ENCODE peak calls at places on chromosomes 11 and 22, in eight cellular contexts. B, J, H, F, C, L, Q and Y are unnamed samples.

GRCh38 chr11:45145421-45146071 is 893 bp upstream of the PRDM11 start:
- DNase-seq in B (peak), J (peak), H (no peak), F (no peak), C (no peak), L (peak), Q (peak), Y (no peak)

GRCh38 chr11:6817668-6818067 is 18.2 kb upstream of the OR6A2 start:
- DNase-seq in B (no peak), J (no peak), H (no peak), F (no peak), C (no peak), L (no peak), Q (no peak), Y (no peak)

GRCh38 chr11:2484576-2485125 is 39.8 kb downstream of the KCNQ1 start:
- DNase-seq in B (no peak), J (no peak), H (no peak), F (no peak), C (no peak), L (no peak), Q (no peak), Y (no peak)

GRCh38 chr22:48592931-48593330 is 1234.7 kb downstream of the BRD1 start:
- DNase-seq in B (no peak), J (no peak), H (no peak), F (no peak), C (no peak), L (no peak), Q (no peak), Y (no peak)

GRCh38 chr11:114511538-114511937 is 48.1 kb downstream of the NXPE1 start:
- DNase-seq in B (no peak), J (no peak), H (no peak), F (no peak), C (no peak), L (no peak), Q (no peak), Y (no peak)

GRCh38 chr22:49567894-49568750 is 259.6 kb downstream of the BRD1 start:
- DNase-seq in B (peak), J (no peak), H (no peak), F (no peak), C (no peak), L (no peak), Q (no peak), Y (no peak)

GRCh38 chr11:422249-422656 is 7.5 kb upstream of the SIGIRR start:
- DNase-seq in B (no peak), J (no peak), H (no peak), F (no peak), C (no peak), L (no peak), Q (no peak), Y (no peak)

GRCh38 chr11:7220636-7221035 is 31.1 kb upstream of the SYT9 start:
- DNase-seq in B (no peak), J (no peak), H (no peak), F (no peak), C (no peak), L (no peak), Q (no peak), Y (no peak)

GRCh38 chr11:12017243-12017678 is 8.8 kb upstream of the DKK3 start:
- DNase-seq in B (no peak), J (peak), H (no peak), F (no peak), C (no peak), L (peak), Q (peak), Y (no peak)

GRCh38 chr11:69234740-69235710 is 58.9 kb upstream of the MYEOV start:
- DNase-seq in B (peak), J (no peak), H (no peak), F (no peak), C (no peak), L (no peak), Q (no peak), Y (no peak)

GRCh38 chr11:396948-397548 is 3.0 kb downstream of the PKP3 start:
- DNase-seq in B (no peak), J (peak), H (no peak), F (no peak), C (no peak), L (peak), Q (peak), Y (no peak)

GRCh38 chr11:128394436-128395089 is 192.8 kb downstream of the ETS1 start:
- DNase-seq in B (no peak), J (peak), H (no peak), F (no peak), C (no peak), L (peak), Q (peak), Y (no peak)

GRCh38 chr11:102637731-102638130 is 12.6 kb upstream of the MMP20 start:
- DNase-seq in B (no peak), J (peak), H (no peak), F (no peak), C (no peak), L (no peak), Q (no peak), Y (no peak)

GRCh38 chr11:46341454-46341853 is 5.8 kb upstream of the DGKZ start:
- DNase-seq in B (no peak), J (no peak), H (no peak), F (no peak), C (no peak), L (no peak), Q (no peak), Y (no peak)

GRCh38 chr11:12909866-12910265 is 99.2 kb upstream of the RASSF10 start:
- DNase-seq in B (no peak), J (no peak), H (no peak), F (no peak), C (no peak), L (peak), Q (peak), Y (no peak)

GRCh38 chr11:3147257-3147619 is 17.9 kb downstream of the OSBPL5 start:
- DNase-seq in B (no peak), J (no peak), H (no peak), F (no peak), C (no peak), L (peak), Q (peak), Y (no peak)

GRCh38 chr11:102882389-102883024 is 7.7 kb upstream of the MMP12 start:
- DNase-seq in B (no peak), J (no peak), H (no peak), F (no peak), C (no peak), L (peak), Q (peak), Y (no peak)

GRCh38 chr11:47869548-47870393 is 21.6 kb upstream of the NUP160 start:
- DNase-seq in B (no peak), J (no peak), H (no peak), F (no peak), C (no peak), L (peak), Q (no peak), Y (no peak)

GRCh38 chr11:103935219-103935618 is 101.2 kb upstream of the DDI1 start:
- DNase-seq in B (no peak), J (no peak), H (no peak), F (no peak), C (no peak), L (no peak), Q (no peak), Y (no peak)

GRCh38 chr22:40898850-40899357 is 37.0 kb upstream of the DNAJB7 start:
- DNase-seq in B (no peak), J (peak), H (peak), F (no peak), C (no peak), L (peak), Q (peak), Y (no peak)

GRCh38 chr11:129905402-129905801 is 10.0 kb upstream of the NFRKB start:
- DNase-seq in B (no peak), J (no peak), H (no peak), F (no peak), C (no peak), L (no peak), Q (no peak), Y (no peak)

GRCh38 chr11:77071671-77072605 is 5.2 kb downstream of the CAPN5 start:
- DNase-seq in B (peak), J (no peak), H (no peak), F (no peak), C (no peak), L (peak), Q (peak), Y (no peak)

GRCh38 chr22:31244943-31245451 is 32.9 kb downstream of the LIMK2 start:
- DNase-seq in B (no peak), J (no peak), H (no peak), F (no peak), C (no peak), L (no peak), Q (no peak), Y (no peak)

GRCh38 chr22:27207907-27208306 is 550.5 kb downstream of the MIAT start:
- DNase-seq in B (no peak), J (no peak), H (no peak), F (no peak), C (no peak), L (peak), Q (peak), Y (no peak)

GRCh38 chr11:45182902-45183301 is 36.5 kb downstream of the PRDM11 start:
- DNase-seq in B (no peak), J (peak), H (no peak), F (no peak), C (no peak), L (peak), Q (peak), Y (no peak)

GRCh38 chr11:2844116-2844515 is 41.5 kb downstream of the CDKN1C start:
- DNase-seq in B (no peak), J (no peak), H (no peak), F (no peak), C (no peak), L (no peak), Q (no peak), Y (no peak)

GRCh38 chr11:35116762-35117588 is 22.0 kb upstream of the CD44 start:
- DNase-seq in B (no peak), J (peak), H (peak), F (no peak), C (no peak), L (peak), Q (peak), Y (no peak)

GRCh38 chr11:20097319-20098221 is 62.7 kb downstream of the DBX1 start:
- DNase-seq in B (no peak), J (peak), H (peak), F (no peak), C (no peak), L (peak), Q (peak), Y (no peak)

GRCh38 chr22:49753961-49754673 is 73.6 kb downstream of the BRD1 start:
- DNase-seq in B (no peak), J (no peak), H (no peak), F (no peak), C (no peak), L (no peak), Q (no peak), Y (no peak)

GRCh38 chr11:109641549-109641948 is 219.6 kb downstream of the C11orf87 start:
- DNase-seq in B (no peak), J (peak), H (peak), F (peak), C (no peak), L (peak), Q (peak), Y (peak)

GRCh38 chr22:34950480-34950879 is 115.5 kb upstream of the ISX start:
- DNase-seq in B (no peak), J (no peak), H (no peak), F (no peak), C (no peak), L (peak), Q (no peak), Y (no peak)

GRCh38 chr11:106159846-106160245 is 82.4 kb downstream of the AASDHPPT start:
- DNase-seq in B (no peak), J (peak), H (no peak), F (no peak), C (no peak), L (peak), Q (peak), Y (no peak)

GRCh38 chr22:46610345-46610744 is 9.8 kb upstream of the GRAMD4 start:
- DNase-seq in B (no peak), J (no peak), H (no peak), F (no peak), C (no peak), L (no peak), Q (no peak), Y (no peak)

GRCh38 chr11:31816467-31817053 is 5.4 kb upstream of the PAX6 start:
- DNase-seq in B (no peak), J (no peak), H (no peak), F (no peak), C (no peak), L (no peak), Q (no peak), Y (no peak)

GRCh38 chr11:64920124-64920523 is 3.1 kb upstream of the ATG2A start:
- DNase-seq in B (no peak), J (no peak), H (no peak), F (no peak), C (no peak), L (no peak), Q (no peak), Y (no peak)

GRCh38 chr11:110710520-110711381 is 1.5 kb downstream of the ARHGAP20 start:
- DNase-seq in B (peak), J (peak), H (no peak), F (peak), C (no peak), L (no peak), Q (peak), Y (peak)

GRCh38 chr11:86477495-86478155 is 102.9 kb downstream of the CCDC81 start:
- DNase-seq in B (no peak), J (peak), H (no peak), F (no peak), C (no peak), L (no peak), Q (peak), Y (no peak)

GRCh38 chr11:62882428-62882742 is 1.7 kb downstream of the SLC3A2 start:
- DNase-seq in B (no peak), J (no peak), H (no peak), F (no peak), C (no peak), L (no peak), Q (no peak), Y (no peak)

GRCh38 chr11:62881579-62882427 is 1.1 kb downstream of the SLC3A2 start:
- DNase-seq in B (peak), J (peak), H (peak), F (peak), C (peak), L (peak), Q (peak), Y (peak)

GRCh38 chr11:62880231-62880802 is 379 bp upstream of the SLC3A2 start:
- DNase-seq in B (no peak), J (peak), H (no peak), F (no peak), C (no peak), L (peak), Q (peak), Y (peak)

GRCh38 chr11:62879554-62879953 is 1.1 kb upstream of the SLC3A2 start:
- DNase-seq in B (no peak), J (peak), H (no peak), F (no peak), C (no peak), L (no peak), Q (peak), Y (no peak)

DNA sequence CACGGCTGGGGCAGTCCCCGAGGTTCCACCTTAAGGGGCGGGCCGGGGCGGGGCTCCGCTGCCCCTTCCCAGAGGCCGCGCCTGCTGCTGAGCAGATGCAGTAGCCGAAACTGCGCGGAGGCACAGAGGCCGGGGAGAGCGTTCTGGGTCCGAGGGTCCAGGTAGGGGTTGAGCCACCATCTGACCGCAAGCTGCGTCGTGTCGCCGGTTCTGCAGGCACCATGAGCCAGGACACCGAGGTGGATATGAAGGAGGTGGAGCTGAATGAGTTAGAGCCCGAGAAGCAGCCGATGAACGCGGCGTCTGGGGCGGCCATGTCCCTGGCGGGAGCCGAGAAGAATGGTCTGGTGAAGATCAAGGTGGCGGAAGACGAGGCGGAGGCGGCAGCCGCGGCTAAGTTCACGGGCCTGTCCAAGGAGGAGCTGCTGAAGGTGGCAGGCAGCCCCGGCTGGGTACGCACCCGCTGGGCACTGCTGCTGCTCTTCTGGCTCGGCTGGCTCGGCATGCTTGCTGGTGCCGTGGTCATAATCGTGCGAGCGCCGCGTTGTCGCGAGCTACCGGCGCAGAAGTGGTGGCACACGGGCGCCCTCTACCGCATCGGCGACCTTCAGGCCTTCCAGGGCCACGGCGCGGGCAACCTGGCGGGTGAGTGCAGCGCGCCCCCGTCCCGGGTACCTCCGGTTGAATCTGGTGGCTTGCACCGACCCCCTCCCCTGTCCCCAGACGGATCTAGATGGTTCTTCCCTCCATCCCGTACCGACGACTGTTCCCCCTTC is at the start of gene SLC3A2:
- DNase-seq in B (peak), J (peak), H (no peak), F (peak), C (peak), L (peak), Q (peak), Y (peak)
- TF ChIP-seq CTCF in B (no peak), J (peak), H (peak), F (peak), C (peak), L (peak), Q (peak), Y (peak)

GRCh38 chr11:27701262-27702105 is 1.2 kb upstream of the BDNF start:
- DNase-seq in B (no peak), J (peak), H (no peak), F (no peak), C (no peak), L (peak), Q (peak), Y (no peak)

GRCh38 chr11:27699926-27700350 is 317 bp downstream of the BDNF start:
- DNase-seq in B (no peak), J (no peak), H (no peak), F (no peak), C (no peak), L (no peak), Q (no peak), Y (no peak)

GRCh38 chr11:27699242-27699925 is 871 bp downstream of the BDNF start:
- DNase-seq in B (no peak), J (peak), H (no peak), F (no peak), C (no peak), L (no peak), Q (peak), Y (peak)

GRCh38 chr11:27698872-27699241 is 1.4 kb downstream of the BDNF start:
- DNase-seq in B (peak), J (peak), H (peak), F (peak), C (no peak), L (peak), Q (peak), Y (peak)

GRCh38 chr11:27700351-27701261 is at the start of gene BDNF:
- DNase-seq in B (no peak), J (peak), H (no peak), F (peak), C (no peak), L (peak), Q (peak), Y (no peak)
- TF ChIP-seq CTCF in B (no peak), J (no peak), H (no peak), F (no peak), C (no peak), L (no peak), Q (no peak), Y (no peak)

DNA sequence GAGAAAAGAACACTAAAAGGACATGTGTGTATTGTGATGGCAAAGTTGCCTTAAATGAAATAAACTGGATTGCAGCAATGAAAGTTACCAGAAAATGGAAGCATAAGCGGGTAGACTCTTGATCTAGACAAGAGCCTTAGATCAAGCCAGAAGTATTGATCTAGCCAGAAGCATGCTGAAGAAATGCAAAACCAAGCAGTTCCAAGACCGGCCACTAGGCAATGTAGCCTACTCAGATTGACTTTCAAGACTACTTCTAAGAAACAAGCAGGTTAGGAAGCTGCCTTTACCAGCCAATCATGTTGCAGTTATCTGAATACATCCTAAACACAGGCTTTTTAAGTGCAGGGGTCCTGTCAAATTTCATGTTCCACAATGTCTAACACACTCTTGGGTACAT is 54.6 kb downstream of the KCNA4 start:
- DNase-seq in B (no peak), J (no peak), H (no peak), F (no peak), C (no peak), L (no peak), Q (peak), Y (no peak)
- TF ChIP-seq CTCF in B (no peak), J (peak), H (no peak), F (peak), C (peak), L (peak), Q (peak), Y (peak)

GRCh38 chr11:59175104-59175503 is 3.2 kb downstream of the DTX4 start:
- DNase-seq in B (no peak), J (no peak), H (no peak), F (no peak), C (no peak), L (no peak), Q (no peak), Y (peak)

GRCh38 chr11:59178401-59178800 is 6.5 kb downstream of the DTX4 start:
- DNase-seq in B (no peak), J (no peak), H (no peak), F (no peak), C (no peak), L (no peak), Q (no peak), Y (no peak)

GRCh38 chr11:59173964-59174663 is 2.2 kb downstream of the DTX4 start:
- DNase-seq in B (no peak), J (peak), H (no peak), F (no peak), C (no peak), L (peak), Q (no peak), Y (no peak)

GRCh38 chr11:59174664-59175033 is 2.7 kb downstream of the DTX4 start:
- DNase-seq in B (no peak), J (peak), H (no peak), F (no peak), C (no peak), L (no peak), Q (no peak), Y (no peak)

GRCh38 chr11:59176330-59176729 is 4.4 kb downstream of the DTX4 start:
- DNase-seq in B (no peak), J (no peak), H (no peak), F (no peak), C (no peak), L (no peak), Q (peak), Y (no peak)
- TF ChIP-seq CTCF in B (no peak), J (no peak), H (no peak), F (no peak), C (no peak), L (no peak), Q (no peak), Y (no peak)

GRCh38 chr11:131914299-131914902 is 544.0 kb downstream of the NTM start:
- DNase-seq in B (no peak), J (peak), H (no peak), F (no peak), C (no peak), L (peak), Q (peak), Y (no peak)
- TF ChIP-seq CTCF in B (no peak), J (peak), H (no peak), F (peak), C (peak), L (peak), Q (peak), Y (peak)